ENCODE peak calls at places on chromosome 3, in ten cellular contexts. N is MM.1S, G is right lobe of liver, T is suprapubic skin, D is bronchial epithelial cell, W is BJ, X is astrocyte of the spinal cord, M is heart left ventricle, I is AG10803, Z is K562. Q is an unnamed sample.

GRCh38 chr3:102629943-102630342 is 195.1 kb downstream of the ZPLD1 start:
- DNase-seq in T (no peak), I (no peak), N (no peak), M (no peak), W (no peak), X (no peak), D (no peak), Z (no peak), G (no peak), Q (no peak)

GRCh38 chr3:23865595-23866396 is 51.0 kb downstream of the NKIRAS1 start:
- DNase-seq in W (no peak), M (peak), D (no peak), I (no peak), T (no peak), Z (peak), N (no peak), G (no peak), X (peak), Q (peak)

GRCh38 chr3:58052373-58053273 is 44.4 kb downstream of the FLNB start:
- DNase-seq in G (peak), M (peak), X (peak), D (peak), N (no peak), T (peak), Z (peak), W (peak), I (peak), Q (peak)

GRCh38 chr3:58880182-58880581 is 169.6 kb downstream of the CFAP20DC start:
- DNase-seq in N (no peak), T (no peak), I (no peak), W (no peak), D (peak), G (no peak), M (no peak), Z (no peak), X (peak), Q (no peak)

GRCh38 chr3:153210116-153210515 is 48.1 kb downstream of the RAP2B start:
- DNase-seq in G (no peak), D (no peak), X (peak), T (no peak), I (peak), Z (peak), W (no peak), N (no peak), M (no peak), Q (peak)

GRCh38 chr3:34174740-34175139 is 376.3 kb downstream of the PDCD6IP start:
- DNase-seq in I (no peak), W (no peak), T (no peak), M (no peak), N (no peak), G (no peak), D (no peak), X (no peak), Z (no peak), Q (no peak)

GRCh38 chr3:187251599-187251998 is 39.9 kb downstream of the MASP1 start:
- DNase-seq in W (no peak), G (no peak), Z (no peak), D (no peak), N (no peak), I (no peak), M (no peak), X (no peak), T (no peak), Q (no peak)

GRCh38 chr3:28347374-28348285 is 891 bp upstream of the ZCWPW2 start:
- DNase-seq in I (peak), X (peak), T (no peak), M (no peak), Z (peak), D (peak), W (peak), G (no peak), N (no peak), Q (peak)

GRCh38 chr3:187403768-187404270 is 35.6 kb downstream of the RTP4 start:
- DNase-seq in N (no peak), I (peak), W (peak), M (no peak), X (peak), Z (no peak), D (peak), G (no peak), T (no peak), Q (peak)

GRCh38 chr3:150072576-150072975 is 101.9 kb upstream of the PFN2 start:
- DNase-seq in N (no peak), Z (no peak), X (no peak), T (no peak), I (no peak), W (no peak), M (no peak), D (no peak), G (no peak), Q (no peak)

GRCh38 chr3:169117264-169117663 is 546.2 kb downstream of the MECOM start:
- DNase-seq in I (no peak), M (no peak), W (no peak), N (no peak), T (no peak), X (no peak), G (no peak), D (no peak), Z (no peak), Q (no peak)

GRCh38 chr3:96201463-96201862 is 612.9 kb upstream of the EPHA6 start:
- DNase-seq in D (no peak), X (no peak), T (no peak), M (no peak), Z (no peak), W (no peak), N (no peak), I (no peak), G (no peak), Q (no peak)

GRCh38 chr3:33363113-33363800 is 76.9 kb downstream of the UBP1 start:
- DNase-seq in I (no peak), W (no peak), T (no peak), N (no peak), D (peak), M (no peak), X (no peak), G (no peak), Z (no peak), Q (no peak)

GRCh38 chr3:106420628-106421027 is 551.8 kb upstream of the CBLB start:
- DNase-seq in X (no peak), D (no peak), G (no peak), N (no peak), M (no peak), Z (no peak), I (no peak), W (no peak), T (no peak), Q (no peak)

GRCh38 chr3:115251509-115251908 is 104.4 kb upstream of the ZBTB20 start:
- DNase-seq in G (no peak), N (no peak), Z (no peak), M (no peak), I (peak), T (no peak), W (no peak), X (no peak), D (peak), Q (no peak)

GRCh38 chr3:38649500-38650247 is at the start of gene SCN5A:
- DNase-seq in G (no peak), X (no peak), D (no peak), I (no peak), Z (peak), T (no peak), N (peak), M (peak), W (no peak), Q (peak)

GRCh38 chr3:4343258-4343657 is 40.1 kb downstream of the SETMAR start:
- DNase-seq in G (no peak), Z (peak), X (peak), D (peak), I (peak), T (no peak), W (peak), M (no peak), N (no peak), Q (no peak)

GRCh38 chr3:51384145-51384729 is 854 bp upstream of the MANF start:
- DNase-seq in T (peak), W (no peak), N (no peak), M (no peak), G (peak), Z (no peak), D (no peak), X (no peak), I (peak), Q (no peak)

GRCh38 chr3:177816667-177817208 is 619.5 kb upstream of the TBL1XR1 start:
- DNase-seq in M (no peak), I (peak), W (no peak), X (peak), G (no peak), D (peak), Z (no peak), T (no peak), N (peak), Q (peak)

GRCh38 chr3:69231929-69232437 is 109.6 kb upstream of the LMOD3 start:
- DNase-seq in I (no peak), W (no peak), M (no peak), T (no peak), X (no peak), N (no peak), Z (peak), D (peak), G (no peak), Q (peak)

GRCh38 chr3:5426094-5426883 is 238.8 kb downstream of the EDEM1 start:
- DNase-seq in T (peak), Z (peak), N (peak), G (peak), M (peak), X (peak), I (peak), D (peak), W (no peak), Q (peak)
- H3K4me3 ChIP-seq in T (no peak), Z (no peak), N (no peak), G (no peak), M (no peak), X (no peak), I (no peak), D (no peak), W (no peak), Q (no peak)

GRCh38 chr3:198080521-198081384 is 120.7 kb downstream of the LMLN start:
- DNase-seq in X (peak), D (peak), T (peak), Z (peak), I (peak), N (peak), W (no peak), M (peak), G (peak), Q (peak)
- TF ChIP-seq CTCF in X (peak), D (peak), T (peak), Z (peak), I (peak), N (peak), W (no peak), M (peak), G (peak), Q (peak)

DNA sequence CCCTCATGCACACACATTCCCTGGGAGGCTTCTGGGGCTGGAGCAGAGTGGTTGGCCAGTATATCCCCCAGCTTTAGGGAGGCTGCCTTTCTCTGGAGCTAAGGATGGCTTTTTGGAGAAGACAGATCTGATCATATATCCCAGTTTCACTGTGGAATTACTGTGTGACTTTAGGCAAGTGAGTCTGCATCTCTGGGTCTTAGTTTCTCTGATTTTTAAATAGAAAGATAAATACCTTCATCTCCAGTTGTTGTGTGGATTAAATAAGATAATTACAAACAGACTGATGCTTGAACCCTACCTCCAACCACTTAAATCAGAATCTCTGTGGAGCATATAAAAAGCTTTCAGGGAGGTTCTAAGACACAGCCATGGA is 11.1 kb upstream of the WNT7A start:
- DNase-seq in N (no peak), M (no peak), X (no peak), Z (no peak), G (no peak), T (no peak), D (no peak), W (no peak), I (no peak), Q (no peak)
- H3K4me3 ChIP-seq in N (no peak), M (no peak), X (no peak), Z (no peak), G (no peak), T (no peak), D (no peak), W (no peak), I (no peak), Q (no peak)

DNA sequence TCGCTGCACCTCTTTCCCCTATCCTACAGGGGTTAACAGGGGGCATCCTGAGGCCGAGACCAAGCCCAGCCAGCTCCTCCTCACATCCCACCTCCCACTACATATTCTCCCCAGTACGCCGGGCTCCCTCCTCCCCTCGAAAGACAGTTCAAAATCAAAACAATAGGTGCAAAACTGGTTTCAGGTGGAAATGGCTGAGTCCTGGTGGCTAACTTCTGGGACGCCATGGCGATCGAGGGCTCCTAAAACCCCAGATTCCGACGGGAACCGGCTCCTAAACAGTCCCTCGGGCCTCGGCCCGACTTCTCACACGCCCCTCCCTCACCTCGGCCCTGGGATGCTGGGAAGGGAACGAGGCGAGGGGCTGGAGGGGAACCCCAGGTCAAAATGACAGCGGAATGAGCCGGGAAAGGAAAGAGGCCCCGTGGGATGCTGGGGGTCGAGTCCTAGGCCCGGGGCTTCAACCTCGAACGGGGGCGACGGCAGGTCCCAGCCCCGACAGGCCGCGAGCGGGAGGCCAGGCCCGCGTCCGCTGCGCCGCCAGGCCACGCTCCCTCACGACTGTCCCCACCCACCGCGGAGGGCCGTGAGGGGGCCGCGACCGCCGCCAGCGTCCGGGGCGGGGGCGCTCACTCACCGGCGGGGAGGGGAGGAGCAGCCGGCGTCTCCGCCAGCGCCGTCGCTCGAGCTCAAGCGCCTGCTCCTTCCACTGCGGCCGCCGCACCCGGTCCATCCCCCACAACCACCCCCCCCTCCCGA is 475 bp downstream of the TMCC1 start:
- DNase-seq in N (peak), W (no peak), G (peak), X (no peak), D (no peak), I (peak), M (peak), Z (peak), T (peak), Q (peak)
- TF ChIP-seq CTCF in N (no peak), W (no peak), G (no peak), X (no peak), D (no peak), I (no peak), M (no peak), Z (no peak), T (no peak), Q (no peak)

GRCh38 chr3:62982795-62983455 is 107.7 kb upstream of the CADPS start:
- DNase-seq in W (no peak), D (no peak), N (no peak), I (no peak), T (no peak), Z (no peak), G (no peak), M (no peak), X (no peak), Q (no peak)
- H3K4me3 ChIP-seq in W (no peak), D (no peak), N (no peak), I (no peak), T (no peak), Z (no peak), G (no peak), M (no peak), X (no peak), Q (no peak)

DNA sequence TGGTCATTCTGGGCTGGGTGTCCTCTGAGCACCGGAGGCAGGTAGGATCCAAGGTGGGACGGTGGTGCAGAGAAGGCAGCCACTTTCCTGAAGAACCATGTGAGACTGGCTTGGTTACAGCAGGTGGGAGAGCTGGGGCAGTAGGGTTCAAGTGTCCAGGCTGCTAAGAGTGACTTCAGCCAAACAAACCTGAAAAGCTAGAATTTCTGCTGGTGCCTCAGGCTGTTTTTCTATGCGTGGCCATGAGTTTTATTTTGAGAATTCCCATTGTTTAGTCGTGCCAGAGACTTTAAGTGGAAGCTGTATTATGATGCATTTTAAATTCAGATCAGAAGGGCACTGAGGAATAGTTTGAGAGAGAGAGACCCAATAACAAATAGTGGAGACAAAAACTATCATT is 20.1 kb downstream of the USP13 start:
- DNase-seq in D (peak), I (no peak), G (no peak), N (no peak), X (no peak), W (no peak), M (no peak), T (no peak), Z (no peak), Q (no peak)
- TF ChIP-seq CTCF in D (no peak), I (no peak), G (no peak), N (no peak), X (no peak), W (no peak), M (no peak), T (no peak), Z (no peak), Q (no peak)

DNA sequence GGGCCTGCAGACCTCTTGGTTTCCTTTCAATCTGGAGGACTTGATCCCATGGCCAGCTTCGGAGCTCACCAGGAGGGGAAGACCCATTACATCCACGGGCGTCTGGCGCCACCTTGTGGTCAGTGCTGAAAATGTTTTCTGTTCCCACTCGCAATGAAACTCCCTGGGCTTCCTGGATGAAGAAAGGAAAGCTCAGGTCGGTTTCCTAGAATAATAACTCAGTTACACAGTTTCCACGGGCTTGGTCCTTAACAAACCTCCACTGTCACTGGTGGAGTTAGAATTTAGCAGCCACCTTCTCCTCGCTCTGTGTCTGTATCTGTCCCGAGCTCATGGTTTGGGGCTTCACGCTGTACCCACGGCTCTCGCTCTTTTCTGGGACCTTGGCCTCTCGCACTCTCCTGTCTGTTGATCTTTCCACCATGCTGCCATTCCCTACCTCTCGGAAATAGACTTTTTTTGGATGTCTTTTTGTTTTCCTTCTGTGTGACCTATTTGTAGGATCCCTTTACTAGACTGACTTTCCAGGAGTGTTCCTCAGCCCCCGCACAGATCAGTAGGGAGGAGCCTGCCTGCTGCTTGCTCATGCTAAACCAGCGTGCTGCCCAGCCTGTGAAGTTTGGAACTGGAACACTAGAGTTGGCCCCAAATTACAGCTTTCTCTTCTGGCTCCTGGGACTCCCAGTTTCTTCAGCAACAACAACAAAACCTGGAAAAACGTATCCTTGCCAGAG is 56.3 kb downstream of the IL20RB start:
- DNase-seq in N (peak), I (peak), M (peak), W (no peak), T (peak), Z (peak), G (peak), D (peak), X (peak), Q (peak)
- H3K4me3 ChIP-seq in N (peak), I (peak), M (peak), W (peak), T (peak), Z (peak), G (peak), D (peak), X (peak), Q (peak)

Q was measured in fibroblast of pulmonary artery.